ENCODE peak calls at places on chromosome 16, in nine cellular contexts. V is HCT116, C is prostate gland, W is H1, Q is SK-N-SH, E is breast epithelium, J is HepG2, H is stomach, T is spleen. Y is an unnamed sample. For H3K4me1, the result is how much of the 10 kb centered on the place peaks cover.

GRCh38 chr16:86922311-86922710 is 344.0 kb downstream of the FOXL1 start:
- DNase-seq in V (no peak), C (no peak), W (no peak), Q (no peak), E (no peak), J (no peak), H (no peak), T (no peak), Y (no peak)

GRCh38 chr16:75120253-75120652 is 3.7 kb upstream of the LDHD start:
- DNase-seq in V (no peak), C (no peak), W (no peak), Q (no peak), E (no peak), J (no peak), H (no peak), T (no peak), Y (no peak)

GRCh38 chr16:12503201-12503600 is 300.5 kb downstream of the CPPED1 start:
- DNase-seq in V (no peak), C (no peak), W (no peak), Q (no peak), E (no peak), J (no peak), H (no peak), T (no peak), Y (no peak)

GRCh38 chr16:48099455-48099854 is 56.3 kb downstream of the ABCC12 start:
- DNase-seq in V (peak), C (no peak), W (no peak), Q (no peak), E (no peak), J (no peak), H (no peak), T (no peak), Y (no peak)

GRCh38 chr16:10126686-10127085 is 55.5 kb downstream of the GRIN2A start:
- DNase-seq in V (no peak), C (no peak), W (no peak), Q (no peak), E (no peak), J (no peak), H (no peak), T (no peak), Y (no peak)

GRCh38 chr16:55204094-55204493 is 119.9 kb upstream of the IRX6 start:
- DNase-seq in V (no peak), C (no peak), W (no peak), Q (no peak), E (no peak), J (no peak), H (no peak), T (no peak), Y (no peak)

GRCh38 chr16:48184681-48185080 is 28.9 kb upstream of the ABCC12 start:
- DNase-seq in V (no peak), C (no peak), W (no peak), Q (no peak), E (no peak), J (no peak), H (no peak), T (no peak), Y (no peak)

GRCh38 chr16:73048292-73049050 is 543 bp upstream of the ZFHX3 start:
- DNase-seq in V (no peak), C (peak), W (no peak), Q (peak), E (no peak), J (peak), H (peak), T (peak), Y (no peak)

GRCh38 chr16:61891460-61891859 is 144.8 kb downstream of the CDH8 start:
- DNase-seq in V (no peak), C (no peak), W (no peak), Q (no peak), E (no peak), J (no peak), H (no peak), T (no peak), Y (no peak)

GRCh38 chr16:56336071-56336688 is 89.2 kb downstream of the AMFR start:
- DNase-seq in V (no peak), C (no peak), W (no peak), Q (no peak), E (no peak), J (no peak), H (no peak), T (no peak), Y (no peak)

GRCh38 chr16:20799599-20799998 is 6.7 kb downstream of the ERI2 start:
- DNase-seq in V (peak), C (no peak), W (no peak), Q (no peak), E (no peak), J (peak), H (no peak), T (no peak), Y (no peak)

GRCh38 chr16:81637336-81638235 is 141.5 kb upstream of the PLCG2 start:
- DNase-seq in V (no peak), C (no peak), W (no peak), Q (no peak), E (no peak), J (no peak), H (no peak), T (no peak), Y (no peak)

GRCh38 chr16:17367932-17368331 is 102.8 kb downstream of the XYLT1 start:
- DNase-seq in V (no peak), C (no peak), W (peak), Q (peak), E (no peak), J (no peak), H (no peak), T (no peak), Y (no peak)

GRCh38 chr16:2527784-2528100 is 3.5 kb downstream of the CEMP1 start:
- DNase-seq in V (no peak), C (no peak), W (no peak), Q (no peak), E (no peak), J (no peak), H (no peak), T (peak), Y (no peak)

GRCh38 chr16:69741951-69742904 is 12.5 kb downstream of the NOB1 start:
- DNase-seq in V (no peak), C (peak), W (no peak), Q (peak), E (peak), J (no peak), H (peak), T (peak), Y (no peak)

GRCh38 chr16:11539635-11540034 is 47.1 kb downstream of the LITAF start:
- DNase-seq in V (no peak), C (no peak), W (no peak), Q (no peak), E (no peak), J (no peak), H (no peak), T (no peak), Y (no peak)

GRCh38 chr16:80894091-80894490 is 89.7 kb upstream of the CDYL2 start:
- DNase-seq in V (no peak), C (no peak), W (no peak), Q (no peak), E (no peak), J (no peak), H (no peak), T (no peak), Y (no peak)

GRCh38 chr16:48053346-48053745 is 102.4 kb downstream of the ABCC12 start:
- DNase-seq in V (no peak), C (no peak), W (peak), Q (no peak), E (no peak), J (no peak), H (no peak), T (no peak), Y (no peak)

GRCh38 chr16:51839697-51840462 is 688.8 kb upstream of the SALL1 start:
- DNase-seq in V (no peak), C (no peak), W (no peak), Q (no peak), E (no peak), J (peak), H (no peak), T (no peak), Y (no peak)

GRCh38 chr16:54649846-54650245 is 280.8 kb upstream of the IRX5 start:
- DNase-seq in V (no peak), C (no peak), W (no peak), Q (no peak), E (no peak), J (no peak), H (no peak), T (no peak), Y (no peak)

GRCh38 chr16:49575352-49576172 is 202.0 kb downstream of the C16orf78 start:
- DNase-seq in V (no peak), C (no peak), W (peak), Q (no peak), E (no peak), J (no peak), H (peak), T (peak), Y (no peak)

GRCh38 chr16:15037745-15038144 is 18.1 kb downstream of the NTAN1 start:
- DNase-seq in V (no peak), C (no peak), W (no peak), Q (no peak), E (peak), J (no peak), H (no peak), T (no peak), Y (no peak)

GRCh38 chr16:2275476-2276450 is 7.8 kb upstream of the RNPS1 start:
- DNase-seq in V (no peak), C (no peak), W (no peak), Q (no peak), E (no peak), J (no peak), H (no peak), T (no peak), Y (no peak)

GRCh38 chr16:8571061-8571596 is 19.2 kb downstream of the TMEM114 start:
- DNase-seq in V (no peak), C (no peak), W (no peak), Q (no peak), E (no peak), J (peak), H (no peak), T (no peak), Y (no peak)

GRCh38 chr16:72848759-72849664 is 198.9 kb downstream of the ZFHX3 start:
- DNase-seq in V (peak), C (peak), W (no peak), Q (peak), E (peak), J (no peak), H (peak), T (no peak), Y (no peak)

GRCh38 chr16:3283525-3284447 is 495 bp downstream of the ZNF263 start:
- DNase-seq in V (no peak), C (no peak), W (no peak), Q (no peak), E (no peak), J (no peak), H (no peak), T (no peak), Y (no peak)

GRCh38 chr16:70788668-70789161 is 12.2 kb downstream of the VAC14 start:
- DNase-seq in V (no peak), C (no peak), W (no peak), Q (no peak), E (no peak), J (no peak), H (no peak), T (no peak), Y (no peak)

GRCh38 chr16:23333034-23333579 is 31.0 kb downstream of the SCNN1B start:
- DNase-seq in V (no peak), C (no peak), W (no peak), Q (no peak), E (no peak), J (no peak), H (no peak), T (no peak), Y (no peak)

GRCh38 chr16:82638095-82638798 is 11.5 kb downstream of the CDH13 start:
- DNase-seq in V (no peak), C (no peak), W (no peak), Q (no peak), E (no peak), J (no peak), H (no peak), T (no peak), Y (no peak)
- H3K4me1 ChIP-seq in V (under half), C (under half), W (under half), Q (under half), E (under half), J (under half), H (under half), T (under half), Y (under half)

GRCh38 chr16:27199235-27199586 is 4.1 kb upstream of the KDM8 start:
- DNase-seq in V (no peak), C (no peak), W (no peak), Q (no peak), E (no peak), J (no peak), H (no peak), T (no peak), Y (no peak)

GRCh38 chr16:27198451-27199234 is 4.7 kb upstream of the KDM8 start:
- DNase-seq in V (no peak), C (no peak), W (no peak), Q (no peak), E (no peak), J (no peak), H (no peak), T (no peak), Y (no peak)

GRCh38 chr16:27197004-27197403 is 6.3 kb upstream of the KDM8 start:
- DNase-seq in V (no peak), C (no peak), W (no peak), Q (no peak), E (no peak), J (no peak), H (no peak), T (no peak), Y (no peak)

GRCh38 chr16:27202923-27203428 is 350 bp upstream of the KDM8 start:
- DNase-seq in V (no peak), C (no peak), W (no peak), Q (no peak), E (no peak), J (no peak), H (no peak), T (peak), Y (no peak)

DNA sequence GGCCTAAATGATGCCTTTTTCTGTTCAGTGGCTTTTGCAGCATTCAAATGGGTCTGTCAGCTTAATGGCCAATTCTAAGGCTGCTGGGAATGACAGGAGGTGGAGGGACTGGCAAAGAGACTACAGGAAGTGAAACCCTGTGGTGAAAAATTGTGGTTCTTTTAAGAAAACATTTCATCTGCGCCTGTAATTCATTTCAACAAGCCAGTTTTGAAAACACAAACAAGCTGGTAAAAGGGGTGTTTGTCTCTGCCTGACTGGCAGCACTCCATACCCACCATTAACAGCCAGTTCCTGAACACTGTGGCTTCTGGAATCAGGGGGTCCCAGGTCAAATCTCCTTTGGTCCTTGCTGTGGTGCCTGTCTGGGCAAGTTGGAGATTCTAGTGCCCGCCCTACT is 3.6 kb upstream of the KDM8 start:
- DNase-seq in V (no peak), C (no peak), W (no peak), Q (no peak), E (no peak), J (no peak), H (no peak), T (peak), Y (no peak)
- H3K4me3 ChIP-seq in V (no peak), C (no peak), W (no peak), Q (no peak), E (no peak), J (no peak), H (no peak), T (no peak), Y (no peak)

DNA sequence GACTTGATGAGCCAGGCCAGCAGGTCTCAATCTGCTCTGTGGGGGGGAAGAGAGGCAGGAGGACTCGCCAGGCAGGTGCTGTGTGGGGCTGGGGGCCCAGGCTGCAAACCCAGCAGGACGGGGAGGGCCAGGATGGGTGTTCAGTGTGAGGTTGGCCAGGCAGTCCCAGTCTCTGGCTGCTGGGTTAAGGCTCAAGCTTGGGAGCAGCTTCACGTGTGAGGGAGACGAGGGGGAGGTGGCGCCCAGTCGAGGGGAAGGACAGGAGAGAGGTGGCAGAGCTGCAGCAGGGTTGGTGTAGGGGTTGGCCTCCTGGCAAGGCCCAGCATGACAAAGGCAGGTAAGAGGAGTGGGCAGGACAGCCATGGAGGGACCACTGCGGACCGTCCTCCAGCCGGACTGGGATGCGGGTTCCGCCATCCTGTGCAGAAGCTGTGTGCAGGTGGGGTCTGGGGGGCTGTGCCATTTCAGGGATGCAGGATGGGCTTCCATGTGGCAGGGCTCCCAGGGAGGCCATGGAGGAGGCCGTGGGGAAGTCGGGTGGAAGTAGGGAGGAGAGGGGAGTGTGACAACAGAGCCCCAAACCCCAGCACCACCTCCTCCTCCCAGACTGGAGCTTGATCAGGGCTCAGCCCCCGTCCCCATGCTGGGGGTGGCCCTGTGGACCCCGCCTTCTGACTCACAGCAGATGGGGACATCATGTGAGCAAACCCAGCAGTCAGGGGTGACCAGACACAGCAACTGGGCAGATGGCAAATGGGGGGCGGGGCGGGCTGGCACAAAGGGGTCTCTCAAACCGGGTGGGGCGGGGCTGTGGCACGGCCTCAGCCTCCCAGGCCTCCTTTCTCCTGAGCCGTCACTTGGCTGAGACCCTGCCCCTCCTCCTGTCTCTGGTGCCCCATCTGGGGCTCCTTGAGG is 2.8 kb downstream of the ADGRG1 start:
- DNase-seq in V (no peak), C (no peak), W (no peak), Q (no peak), E (no peak), J (no peak), H (no peak), T (no peak), Y (no peak)
- TF ChIP-seq POLR2AphosphoS5 in V (no peak), C (no peak), W (no peak), Q (no peak), E (no peak), J (no peak), H (no peak), T (no peak), Y (no peak)

DNA sequence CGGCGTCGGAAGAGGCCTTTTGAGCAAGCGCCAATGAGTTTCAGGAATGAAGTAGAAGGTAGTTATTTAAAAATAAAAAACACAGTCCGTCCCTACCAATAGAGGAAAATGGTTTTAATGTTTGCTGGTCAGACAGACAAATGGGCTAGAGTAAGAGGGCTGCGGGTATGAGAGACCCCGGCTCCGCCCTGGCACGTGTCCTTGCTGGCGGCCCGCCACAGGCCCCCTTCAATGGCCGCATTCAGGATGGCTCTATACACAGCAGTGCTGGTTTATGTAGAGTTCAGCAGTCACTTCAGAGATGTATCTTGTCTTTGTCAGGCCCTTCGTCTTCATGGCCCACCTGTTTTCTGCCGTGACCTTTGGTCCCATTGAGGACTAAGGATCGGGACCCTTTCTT is 87.3 kb downstream of the CRISPLD2 start:
- DNase-seq in V (no peak), C (no peak), W (no peak), Q (no peak), E (no peak), J (no peak), H (no peak), T (peak), Y (no peak)
- H3K4me1 ChIP-seq in V (under half), C (under half), W (under half), Q (under half), E (under half), J (under half), H (under half), T (under half), Y (under half)

DNA sequence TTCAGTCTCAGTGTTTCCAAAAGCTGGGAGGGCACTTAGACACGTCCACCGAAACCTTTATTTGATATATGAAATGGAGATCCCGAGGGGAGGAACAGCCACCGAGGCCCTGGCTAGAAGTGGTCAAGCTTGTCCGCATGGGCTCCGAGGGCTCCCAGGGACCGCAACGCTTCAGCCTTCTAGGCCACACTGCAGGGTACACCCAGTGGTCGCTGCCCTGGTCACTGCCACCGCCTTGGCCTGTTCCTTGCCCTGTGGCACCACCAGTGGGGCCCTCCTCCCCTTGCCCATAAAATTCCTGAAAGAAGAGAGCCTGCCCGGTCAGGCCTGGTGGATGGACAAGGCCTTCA is 43.8 kb upstream of the SMPD3 start:
- DNase-seq in V (no peak), C (no peak), W (no peak), Q (no peak), E (no peak), J (no peak), H (no peak), T (peak), Y (no peak)
- H3K4me3 ChIP-seq in V (no peak), C (no peak), W (no peak), Q (no peak), E (no peak), J (no peak), H (no peak), T (no peak), Y (no peak)

Y was measured in vagina.